ENCODE peak calls at places on chromosome 15, in ten cellular contexts. W is HFFc6; E is CD8-positive, alpha-beta T cell; T is fibroblast of the aortic adventitia; N is brain microvascular endothelial cell; L is lung; O is mesothelial cell of epicardium; R is RWPE1; H is A549; P is activated B cell treated with CpG ODN at 0.5 μM for 24 hours. D is an unnamed sample.

GRCh38 chr15:50055333-50056278 is 63.4 kb downstream of the ATP8B4 start:
- DNase-seq in W (peak), E (no peak), T (peak), N (peak), L (no peak), O (no peak), R (no peak), H (no peak), P (no peak), D (no peak)

GRCh38 chr15:58447244-58448010 is 15.6 kb downstream of the LIPC start:
- DNase-seq in W (no peak), E (no peak), T (peak), N (peak), L (no peak), O (no peak), R (no peak), H (no peak), P (no peak), D (no peak)

GRCh38 chr15:31298707-31299172 is 27.9 kb upstream of the KLF13 start:
- DNase-seq in W (no peak), E (no peak), T (no peak), N (no peak), L (peak), O (no peak), R (no peak), H (no peak), P (no peak), D (no peak)

GRCh38 chr15:88399021-88399685 is 68.0 kb downstream of the MRPL46 start:
- DNase-seq in W (no peak), E (no peak), T (no peak), N (no peak), L (no peak), O (no peak), R (no peak), H (no peak), P (no peak), D (no peak)

GRCh38 chr15:40192942-40193341 is 32.1 kb downstream of the BUB1B start:
- DNase-seq in W (peak), E (no peak), T (peak), N (peak), L (no peak), O (no peak), R (no peak), H (no peak), P (no peak), D (no peak)

GRCh38 chr15:39786444-39787056 is 3.9 kb upstream of the FSIP1 start:
- DNase-seq in W (peak), E (no peak), T (peak), N (no peak), L (no peak), O (no peak), R (peak), H (peak), P (no peak), D (no peak)

GRCh38 chr15:61069369-61070075 is 159.6 kb downstream of the RORA start:
- DNase-seq in W (no peak), E (no peak), T (no peak), N (no peak), L (no peak), O (no peak), R (no peak), H (no peak), P (no peak), D (no peak)

GRCh38 chr15:47460775-47461174 is 256.5 kb upstream of the SEMA6D start:
- DNase-seq in W (no peak), E (no peak), T (no peak), N (no peak), L (no peak), O (no peak), R (peak), H (no peak), P (no peak), D (no peak)

GRCh38 chr15:52559583-52559982 is 9.2 kb downstream of the ARPP19 start:
- DNase-seq in W (peak), E (no peak), T (peak), N (peak), L (no peak), O (no peak), R (no peak), H (no peak), P (no peak), D (no peak)

GRCh38 chr15:72155021-72155621 is 36.9 kb downstream of the SENP8 start:
- DNase-seq in W (no peak), E (no peak), T (peak), N (no peak), L (peak), O (peak), R (peak), H (peak), P (no peak), D (no peak)

GRCh38 chr15:40702077-40702476 is 7.1 kb downstream of the RAD51 start:
- DNase-seq in W (no peak), E (no peak), T (peak), N (no peak), L (no peak), O (no peak), R (no peak), H (no peak), P (no peak), D (no peak)

GRCh38 chr15:94026458-94026967 is 204.8 kb upstream of the MCTP2 start:
- DNase-seq in W (peak), E (no peak), T (peak), N (no peak), L (no peak), O (no peak), R (peak), H (no peak), P (no peak), D (no peak)

GRCh38 chr15:62612183-62612733 is 430.3 kb upstream of the TPM1 start:
- DNase-seq in W (no peak), E (no peak), T (no peak), N (no peak), L (no peak), O (no peak), R (no peak), H (no peak), P (no peak), D (no peak)

GRCh38 chr15:64532515-64532914 is 72.1 kb downstream of the ZNF609 start:
- DNase-seq in W (no peak), E (no peak), T (no peak), N (no peak), L (no peak), O (no peak), R (no peak), H (no peak), P (no peak), D (no peak)

GRCh38 chr15:64596701-64597468 is 136.5 kb downstream of the ZNF609 start:
- DNase-seq in W (peak), E (no peak), T (peak), N (peak), L (peak), O (no peak), R (no peak), H (peak), P (no peak), D (no peak)

GRCh38 chr15:81758789-81759188 is 287.0 kb downstream of the MEX3B start:
- DNase-seq in W (no peak), E (no peak), T (no peak), N (no peak), L (no peak), O (no peak), R (no peak), H (no peak), P (no peak), D (no peak)

GRCh38 chr15:100230784-100231183 is 111.0 kb downstream of the ADAMTS17 start:
- DNase-seq in W (no peak), E (no peak), T (no peak), N (no peak), L (no peak), O (no peak), R (no peak), H (no peak), P (no peak), D (no peak)

GRCh38 chr15:30921106-30921505 is 17.4 kb downstream of the FAN1 start:
- DNase-seq in W (no peak), E (no peak), T (no peak), N (no peak), L (no peak), O (no peak), R (no peak), H (no peak), P (no peak), D (no peak)

GRCh38 chr15:73334086-73334485 is 34.7 kb downstream of the HCN4 start:
- DNase-seq in W (no peak), E (no peak), T (no peak), N (no peak), L (no peak), O (no peak), R (no peak), H (no peak), P (peak), D (no peak)

GRCh38 chr15:52466134-52466701 is 62.5 kb downstream of the MYO5A start:
- DNase-seq in W (no peak), E (no peak), T (no peak), N (no peak), L (no peak), O (no peak), R (no peak), H (no peak), P (peak), D (no peak)

GRCh38 chr15:47184405-47185221 is 532.7 kb upstream of the SEMA6D start:
- DNase-seq in W (no peak), E (no peak), T (no peak), N (peak), L (no peak), O (no peak), R (peak), H (no peak), P (no peak), D (peak)

GRCh38 chr15:58947179-58947578 is 13.7 kb upstream of the SLTM start:
- DNase-seq in W (no peak), E (no peak), T (no peak), N (peak), L (no peak), O (no peak), R (no peak), H (no peak), P (no peak), D (no peak)

GRCh38 chr15:40928975-40929729 is at the start of gene DLL4:
- DNase-seq in W (no peak), E (no peak), T (no peak), N (peak), L (peak), O (no peak), R (peak), H (peak), P (peak), D (peak)

GRCh38 chr15:31254431-31255175 is 72.0 kb upstream of the KLF13 start:
- DNase-seq in W (peak), E (no peak), T (peak), N (peak), L (no peak), O (no peak), R (no peak), H (no peak), P (no peak), D (no peak)

GRCh38 chr15:98755138-98755537 is 106.8 kb downstream of the IGF1R start:
- DNase-seq in W (no peak), E (no peak), T (no peak), N (no peak), L (no peak), O (no peak), R (peak), H (peak), P (no peak), D (no peak)

GRCh38 chr15:58484794-58485600 is 53.2 kb downstream of the LIPC start:
- DNase-seq in W (no peak), E (no peak), T (no peak), N (no peak), L (no peak), O (no peak), R (no peak), H (no peak), P (no peak), D (no peak)

GRCh38 chr15:65110676-65111292 is 4.2 kb downstream of the UBAP1L start:
- DNase-seq in W (peak), E (no peak), T (peak), N (peak), L (no peak), O (no peak), R (no peak), H (no peak), P (no peak), D (no peak)

GRCh38 chr15:60914360-60914759 is 314.7 kb downstream of the RORA start:
- DNase-seq in W (no peak), E (no peak), T (peak), N (no peak), L (no peak), O (no peak), R (no peak), H (no peak), P (no peak), D (no peak)

GRCh38 chr15:87021771-87022170 is 942.1 kb downstream of the AGBL1 start:
- DNase-seq in W (no peak), E (no peak), T (peak), N (no peak), L (no peak), O (no peak), R (no peak), H (no peak), P (no peak), D (no peak)

GRCh38 chr15:55683366-55683765 is 59.6 kb downstream of the PRTG start:
- DNase-seq in W (no peak), E (no peak), T (peak), N (no peak), L (no peak), O (no peak), R (no peak), H (no peak), P (no peak), D (no peak)

GRCh38 chr15:97081666-97082226 is 751.2 kb downstream of the NR2F2 start:
- DNase-seq in W (no peak), E (no peak), T (no peak), N (no peak), L (no peak), O (no peak), R (no peak), H (no peak), P (no peak), D (no peak)

GRCh38 chr15:77797270-77797669 is 164.6 kb upstream of the LINGO1 start:
- DNase-seq in W (no peak), E (no peak), T (no peak), N (no peak), L (no peak), O (no peak), R (no peak), H (no peak), P (no peak), D (no peak)

GRCh38 chr15:64532921-64533320 is 72.5 kb downstream of the ZNF609 start:
- DNase-seq in W (no peak), E (no peak), T (no peak), N (no peak), L (no peak), O (no peak), R (no peak), H (no peak), P (no peak), D (no peak)

GRCh38 chr15:73751896-73752816 is 995 bp downstream of the INSYN1 start:
- DNase-seq in W (no peak), E (no peak), T (no peak), N (no peak), L (no peak), O (no peak), R (no peak), H (no peak), P (no peak), D (no peak)

GRCh38 chr15:61130945-61131597 is 98.0 kb downstream of the RORA start:
- DNase-seq in W (no peak), E (no peak), T (no peak), N (no peak), L (no peak), O (no peak), R (no peak), H (peak), P (no peak), D (no peak)

GRCh38 chr15:63513271-63513670 is 8.9 kb downstream of the USP3 start:
- DNase-seq in W (no peak), E (no peak), T (no peak), N (no peak), L (no peak), O (no peak), R (no peak), H (no peak), P (no peak), D (no peak)

GRCh38 chr15:27815035-27815434 is 284.1 kb downstream of the OCA2 start:
- DNase-seq in W (no peak), E (no peak), T (no peak), N (no peak), L (no peak), O (no peak), R (no peak), H (no peak), P (no peak), D (no peak)

GRCh38 chr15:37045859-37046318 is 54.5 kb downstream of the MEIS2 start:
- DNase-seq in W (no peak), E (no peak), T (no peak), N (peak), L (peak), O (no peak), R (no peak), H (no peak), P (no peak), D (no peak)

GRCh38 chr15:69410290-69410874 is 3.8 kb upstream of the KIF23 start:
- DNase-seq in W (peak), E (no peak), T (no peak), N (no peak), L (no peak), O (no peak), R (peak), H (peak), P (no peak), D (no peak)
- TF ChIP-seq CTCF in W (peak), E (no peak), T (peak), N (peak), L (no peak), O (no peak), R (peak), H (peak), P (no peak), D (peak)

GRCh38 chr15:78810003-78810376 is 1.3 kb downstream of the ADAMTS7 start:
- DNase-seq in W (no peak), E (no peak), T (no peak), N (peak), L (no peak), O (no peak), R (peak), H (no peak), P (no peak), D (no peak)

GRCh38 chr15:78811124-78811824 is at the start of gene ADAMTS7:
- DNase-seq in W (peak), E (peak), T (peak), N (peak), L (peak), O (peak), R (peak), H (peak), P (peak), D (peak)

GRCh38 chr15:78810377-78811123 is 714 bp downstream of the ADAMTS7 start:
- DNase-seq in W (no peak), E (no peak), T (peak), N (peak), L (peak), O (no peak), R (peak), H (peak), P (peak), D (peak)

GRCh38 chr15:78808550-78808949 is 2.7 kb downstream of the ADAMTS7 start:
- DNase-seq in W (peak), E (no peak), T (peak), N (peak), L (no peak), O (no peak), R (peak), H (peak), P (no peak), D (no peak)

GRCh38 chr15:78811825-78812183 is 540 bp upstream of the ADAMTS7 start:
- DNase-seq in W (no peak), E (no peak), T (no peak), N (no peak), L (no peak), O (no peak), R (no peak), H (no peak), P (no peak), D (no peak)
- TF ChIP-seq CTCF in W (peak), E (peak), T (no peak), N (no peak), L (no peak), O (no peak), R (peak), H (peak), P (no peak), D (no peak)

GRCh38 chr15:95286911-95287769 is 1043.4 kb upstream of the NR2F2 start:
- DNase-seq in W (no peak), E (no peak), T (no peak), N (no peak), L (no peak), O (no peak), R (no peak), H (no peak), P (no peak), D (no peak)

GRCh38 chr15:95286316-95286880 is 1044.1 kb upstream of the NR2F2 start:
- DNase-seq in W (no peak), E (no peak), T (no peak), N (no peak), L (no peak), O (no peak), R (no peak), H (no peak), P (no peak), D (no peak)

GRCh38 chr15:95287774-95288173 is 1042.7 kb upstream of the NR2F2 start:
- DNase-seq in W (no peak), E (no peak), T (no peak), N (no peak), L (no peak), O (no peak), R (no peak), H (no peak), P (no peak), D (no peak)

GRCh38 chr15:95284487-95284886 is 1046.0 kb upstream of the NR2F2 start:
- DNase-seq in W (no peak), E (no peak), T (no peak), N (no peak), L (no peak), O (no peak), R (no peak), H (no peak), P (no peak), D (no peak)

DNA sequence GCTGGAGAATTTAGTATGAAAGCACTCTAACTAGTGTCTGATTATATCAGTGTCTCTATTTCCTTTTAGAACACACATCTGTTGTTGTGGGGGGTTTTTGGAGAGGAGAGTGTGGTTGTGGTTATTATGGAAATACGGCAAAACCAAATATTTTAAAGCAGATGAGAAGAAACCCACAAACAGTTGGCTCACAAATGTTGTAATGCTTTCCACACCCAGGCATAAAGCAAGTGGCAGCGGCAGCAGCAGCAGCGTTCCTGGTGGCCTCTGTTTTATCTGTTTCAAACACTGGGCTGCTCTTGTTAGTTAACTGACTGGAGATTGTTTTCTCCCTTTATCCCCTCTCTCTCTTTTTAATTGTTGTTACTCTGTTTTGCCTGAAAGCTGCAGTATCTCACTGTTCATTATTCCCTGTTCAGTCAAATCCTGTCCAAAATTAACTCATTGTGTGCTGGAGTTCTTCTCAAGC is 1045.5 kb upstream of the NR2F2 start:
- DNase-seq in W (peak), E (no peak), T (peak), N (no peak), L (no peak), O (no peak), R (no peak), H (no peak), P (no peak), D (no peak)
- TF ChIP-seq CTCF in W (peak), E (no peak), T (no peak), N (peak), L (no peak), O (no peak), R (no peak), H (no peak), P (no peak), D (peak)

GRCh38 chr15:90160781-90161727 is 40.1 kb upstream of the SEMA4B start:
- DNase-seq in W (no peak), E (no peak), T (no peak), N (no peak), L (peak), O (no peak), R (no peak), H (peak), P (no peak), D (no peak)
- TF ChIP-seq CTCF in W (no peak), E (no peak), T (no peak), N (no peak), L (no peak), O (no peak), R (no peak), H (no peak), P (no peak), D (no peak)

GRCh38 chr15:28975766-28976179 is 90.0 kb downstream of the APBA2 start:
- DNase-seq in W (peak), E (peak), T (peak), N (peak), L (no peak), O (no peak), R (peak), H (peak), P (no peak), D (no peak)
- TF ChIP-seq CTCF in W (peak), E (peak), T (peak), N (peak), L (peak), O (peak), R (peak), H (peak), P (no peak), D (peak)

GRCh38 chr15:43939070-43939469 is 112.3 kb downstream of the WDR76 start:
- DNase-seq in W (no peak), E (no peak), T (peak), N (peak), L (no peak), O (no peak), R (peak), H (peak), P (no peak), D (no peak)
- TF ChIP-seq CTCF in W (peak), E (no peak), T (peak), N (peak), L (no peak), O (no peak), R (no peak), H (peak), P (no peak), D (peak)